ENCODE peak calls at places on chromosomes 5 and 9, in eight cellular contexts. C is AG09309; A is tibial artery; M is nephron progenitor cell; J is A549; I is heart left ventricle; F is pulmonary artery endothelial cell; Z is activated CD4-positive, CD25-positive, alpha-beta regulatory T cell. N is an unnamed sample.

GRCh38 chr5:143235423-143235822 is 168.1 kb downstream of the NR3C1 start:
- DNase-seq in M (no peak), A (no peak), J (no peak), I (no peak), C (peak), Z (no peak), F (no peak), N (peak)

GRCh38 chr5:127186657-127187056 is 103.9 kb upstream of the MEGF10 start:
- DNase-seq in J (no peak), F (no peak), A (no peak), I (no peak), M (no peak), Z (no peak), C (no peak), N (peak)

GRCh38 chr5:96661101-96661840 is 905 bp upstream of the CAST start:
- DNase-seq in A (peak), F (no peak), M (peak), I (no peak), C (no peak), Z (peak), J (peak), N (peak)

GRCh38 chr5:175889910-175890684 is 18.7 kb downstream of the CPLX2 start:
- DNase-seq in M (no peak), Z (no peak), I (no peak), C (no peak), F (no peak), A (no peak), J (peak), N (no peak)

GRCh38 chr5:160312139-160312959 is at the start of gene CCNJL:
- DNase-seq in C (no peak), I (peak), Z (no peak), A (no peak), M (peak), J (peak), F (no peak), N (no peak)

GRCh38 chr5:95009812-95010211 is 275.1 kb downstream of the MCTP1 start:
- DNase-seq in C (no peak), M (no peak), J (no peak), I (no peak), F (no peak), Z (no peak), A (no peak), N (no peak)

GRCh38 chr5:34585601-34586104 is 70.5 kb upstream of the RAI14 start:
- DNase-seq in M (no peak), I (no peak), F (peak), J (peak), A (no peak), C (no peak), Z (no peak), N (peak)

GRCh38 chr5:10445352-10445751 is 3.7 kb downstream of the ROPN1L start:
- DNase-seq in J (no peak), M (no peak), F (no peak), A (no peak), Z (no peak), I (no peak), C (no peak), N (no peak)

GRCh38 chr9:122095010-122095767 is 2.1 kb upstream of the TTLL11 start:
- DNase-seq in C (no peak), I (no peak), F (no peak), A (peak), Z (no peak), M (peak), J (peak), N (peak)

GRCh38 chr5:139760066-139761056 is 35.2 kb upstream of the PSD2 start:
- DNase-seq in F (no peak), J (no peak), C (no peak), Z (no peak), A (no peak), I (no peak), M (no peak), N (peak)

GRCh38 chr9:133572821-133573361 is 36.3 kb downstream of the FAM163B start:
- DNase-seq in J (no peak), F (no peak), M (no peak), C (no peak), A (peak), I (peak), Z (no peak), N (no peak)

GRCh38 chr9:15543033-15543791 is 9.6 kb upstream of the CCDC171 start:
- DNase-seq in I (no peak), M (no peak), C (no peak), J (no peak), A (no peak), Z (no peak), F (no peak), N (peak)

GRCh38 chr5:67542489-67542888 is 345.9 kb upstream of the CD180 start:
- DNase-seq in A (no peak), J (no peak), C (no peak), F (no peak), I (no peak), Z (no peak), M (no peak), N (no peak)

GRCh38 chr9:133533878-133534277 is 626 bp upstream of the ADAMTSL2 start:
- DNase-seq in A (no peak), J (no peak), F (no peak), C (no peak), I (no peak), Z (no peak), M (no peak), N (peak)

GRCh38 chr9:76255781-76256455 is 138.3 kb downstream of the RFK start:
- DNase-seq in C (peak), F (peak), M (no peak), I (no peak), A (peak), J (no peak), Z (no peak), N (peak)

GRCh38 chr5:166712447-166712846 is 1579.0 kb upstream of the WWC1 start:
- DNase-seq in A (no peak), M (no peak), I (no peak), Z (no peak), C (no peak), F (no peak), J (no peak), N (no peak)

GRCh38 chr5:24232929-24233328 is 411.8 kb downstream of the CDH10 start:
- DNase-seq in C (no peak), F (no peak), J (no peak), M (no peak), I (no peak), A (no peak), Z (no peak), N (no peak)

GRCh38 chr9:96508227-96508940 is 58.4 kb downstream of the HABP4 start:
- DNase-seq in C (no peak), Z (no peak), I (no peak), M (no peak), A (peak), J (no peak), F (peak), N (no peak)

GRCh38 chr5:160399402-160400353 is at the start of gene FAM200C:
- DNase-seq in M (peak), Z (peak), J (peak), A (peak), F (peak), I (peak), C (peak), N (peak)

GRCh38 chr5:67459233-67459632 is 262.6 kb upstream of the CD180 start:
- DNase-seq in A (no peak), M (no peak), Z (no peak), F (no peak), C (no peak), J (no peak), I (no peak), N (no peak)

GRCh38 chr5:123450641-123451421 is 27.6 kb upstream of the CEP120 start:
- DNase-seq in M (no peak), Z (no peak), I (no peak), J (no peak), C (no peak), F (peak), A (no peak), N (no peak)

GRCh38 chr5:80216753-80217596 is 38.9 kb downstream of the SERINC5 start:
- DNase-seq in A (peak), C (no peak), J (no peak), I (peak), Z (no peak), F (no peak), M (no peak), N (no peak)

GRCh38 chr5:54807421-54807820 is 178.0 kb downstream of the ESM1 start:
- DNase-seq in C (no peak), F (peak), A (no peak), J (peak), M (no peak), I (no peak), Z (no peak), N (peak)

GRCh38 chr9:14096182-14096922 is 217.6 kb downstream of the NFIB start:
- DNase-seq in A (no peak), Z (no peak), M (no peak), I (no peak), C (no peak), F (peak), J (peak), N (peak)

GRCh38 chr5:135129307-135129706 is 95.3 kb upstream of the PITX1 start:
- DNase-seq in C (no peak), Z (no peak), M (no peak), J (no peak), I (no peak), A (no peak), F (no peak), N (no peak)

GRCh38 chr9:112864982-112865381 is 25.7 kb downstream of the SLC46A2 start:
- DNase-seq in I (no peak), J (no peak), M (no peak), Z (no peak), A (peak), C (no peak), F (no peak), N (no peak)

GRCh38 chr9:84293001-84293798 is 47.4 kb downstream of the SLC28A3 start:
- DNase-seq in J (no peak), I (no peak), A (no peak), C (no peak), F (no peak), Z (no peak), M (no peak), N (no peak)

GRCh38 chr5:38382898-38383297 is 124.5 kb downstream of the EGFLAM start:
- DNase-seq in M (peak), J (peak), Z (no peak), F (peak), C (no peak), I (no peak), A (peak), N (peak)

GRCh38 chr9:93810028-93810971 is 144.9 kb downstream of the BARX1 start:
- DNase-seq in M (peak), Z (no peak), I (no peak), F (no peak), C (no peak), J (no peak), A (no peak), N (no peak)

GRCh38 chr9:22228542-22228941 is 218.1 kb upstream of the DMRTA1 start:
- DNase-seq in I (no peak), M (no peak), Z (no peak), A (no peak), F (no peak), J (no peak), C (no peak), N (peak)

GRCh38 chr5:142402752-142403318 is 78.0 kb upstream of the SPRY4 start:
- DNase-seq in J (no peak), A (no peak), I (no peak), F (no peak), Z (no peak), C (no peak), M (no peak), N (no peak)

GRCh38 chr9:5864446-5864845 is 26.2 kb upstream of the MLANA start:
- DNase-seq in M (no peak), J (no peak), Z (no peak), F (no peak), A (no peak), C (no peak), I (no peak), N (no peak)